ENCODE peak calls at places on chromosomes 12 and 14, in nine cellular contexts. Y is activated CD4-positive, alpha-beta T cell treated with anti-CD3 and anti-CD28 coated beads for 48 hours; A is heart left ventricle; M is breast epithelium; Q is Kasumi-1; I is T-helper 9 cell; K is cortex of kidney; G is GM04504; P is pancreas. F is an unnamed sample.
A peak's percentile ranks its signal among the peaks of the same experiment; 100 is the strongest.

GRCh38 chr14:29123017-29123416 is 356.4 kb downstream of the FOXG1 start:
- DNase-seq in Y (no peak), A (no peak), M (no peak), Q (no peak), I (no peak), K (no peak), G (no peak), P (no peak), F (no peak)

GRCh38 chr12:106914796-106915634 is 40.7 kb upstream of the TMEM263 start:
- DNase-seq in Y (peak; percentile 23), A (no peak), M (no peak), Q (no peak), I (no peak), K (no peak), G (no peak), P (no peak), F (no peak)

GRCh38 chr14:88995437-88996198 is 171.2 kb downstream of the TTC8 start:
- DNase-seq in Y (no peak), A (no peak), M (no peak), Q (no peak), I (no peak), K (no peak), G (peak; percentile 92), P (no peak), F (no peak)

GRCh38 chr12:7555752-7556151 is 52.2 kb upstream of the CD163 start:
- DNase-seq in Y (no peak), A (no peak), M (no peak), Q (peak; percentile 73), I (no peak), K (no peak), G (peak; percentile 36), P (no peak), F (no peak)

GRCh38 chr14:65565948-65566347 is 153.4 kb downstream of the FUT8 start:
- DNase-seq in Y (no peak), A (no peak), M (no peak), Q (no peak), I (no peak), K (no peak), G (no peak), P (no peak), F (no peak)

GRCh38 chr14:22602853-22603252 is 4.8 kb downstream of the ABHD4 start:
- DNase-seq in Y (no peak), A (no peak), M (no peak), Q (no peak), I (no peak), K (no peak), G (no peak), P (no peak), F (no peak)

GRCh38 chr12:52608826-52609630 is 7.8 kb upstream of the KRT72 start:
- DNase-seq in Y (no peak), A (no peak), M (no peak), Q (no peak), I (no peak), K (no peak), G (no peak), P (no peak), F (no peak)

GRCh38 chr12:52585951-52586350 is 12.3 kb upstream of the KRT74 start:
- DNase-seq in Y (peak; percentile 39), A (no peak), M (no peak), Q (no peak), I (peak; percentile 26), K (no peak), G (no peak), P (no peak), F (peak; percentile 4)

GRCh38 chr14:91292476-91292875 is 48.0 kb upstream of the GPR68 start:
- DNase-seq in Y (no peak), A (no peak), M (peak; percentile 78), Q (no peak), I (no peak), K (no peak), G (no peak), P (no peak), F (no peak)

GRCh38 chr12:28035483-28035882 is 63.0 kb upstream of the PTHLH start:
- DNase-seq in Y (no peak), A (no peak), M (no peak), Q (no peak), I (no peak), K (no peak), G (no peak), P (no peak), F (no peak)

GRCh38 chr12:54154708-54155316 is 34.0 kb downstream of the SMUG1 start:
- DNase-seq in Y (no peak), A (no peak), M (no peak), Q (no peak), I (no peak), K (no peak), G (no peak), P (no peak), F (no peak)

GRCh38 chr14:69687963-69688649 is 76.7 kb downstream of the SUSD6 start:
- DNase-seq in Y (no peak), A (no peak), M (no peak), Q (no peak), I (no peak), K (no peak), G (no peak), P (no peak), F (no peak)

GRCh38 chr12:47236109-47236714 is 156.5 kb upstream of the AMIGO2 start:
- DNase-seq in Y (no peak), A (no peak), M (no peak), Q (no peak), I (no peak), K (no peak), G (peak; percentile 83), P (no peak), F (no peak)

GRCh38 chr14:21987937-21988336 is 314.3 kb upstream of the OR4E1 start:
- DNase-seq in Y (peak; percentile 8), A (no peak), M (no peak), Q (peak; percentile 39), I (no peak), K (no peak), G (no peak), P (no peak), F (no peak)

F was measured in T-helper 22 cell.